ENCODE peak calls at places on chromosome 22, in four cellular contexts. One of them, this sample, is unnamed.

GRCh38 chr22:24977370-24978230 is 25.1 kb downstream of the KIAA1671 start:
- DNase-seq in non-pigmented ciliary epithelial cell: no peak
- DNase-seq in stimulated activated CD4-positive, alpha-beta T cell treated with anti-CD3 and anti-CD28 coated beads, Interleukin-1b, Interleukin-23, amount 100 ng/mL, for 4 hours: no peak
- DNase-seq in CD4-positive, CD25-positive, alpha-beta regulatory T cell: no peak
- DNase-seq in this sample: no peak

GRCh38 chr22:50280022-50280707 is 10.0 kb upstream of the MAPK11 start:
- DNase-seq in non-pigmented ciliary epithelial cell: no peak
- DNase-seq in stimulated activated CD4-positive, alpha-beta T cell treated with anti-CD3 and anti-CD28 coated beads, Interleukin-1b, Interleukin-23, amount 100 ng/mL, for 4 hours: no peak
- DNase-seq in CD4-positive, CD25-positive, alpha-beta regulatory T cell: no peak
- DNase-seq in this sample: no peak

GRCh38 chr22:28799125-28799833 is 1.1 kb downstream of the XBP1 start:
- DNase-seq in stimulated activated CD4-positive, alpha-beta T cell treated with anti-CD3 and anti-CD28 coated beads, Interleukin-1b, Interleukin-23, amount 100 ng/mL, for 4 hours: no peak
- DNase-seq in non-pigmented ciliary epithelial cell: peak
- DNase-seq in CD4-positive, CD25-positive, alpha-beta regulatory T cell: no peak
- DNase-seq in this sample: peak

GRCh38 chr22:24506802-24507438 is 11.8 kb downstream of the UPB1 start:
- DNase-seq in stimulated activated CD4-positive, alpha-beta T cell treated with anti-CD3 and anti-CD28 coated beads, Interleukin-1b, Interleukin-23, amount 100 ng/mL, for 4 hours: no peak
- DNase-seq in CD4-positive, CD25-positive, alpha-beta regulatory T cell: no peak
- DNase-seq in non-pigmented ciliary epithelial cell: no peak
- DNase-seq in this sample: no peak

GRCh38 chr22:31983911-31984661 is 39.8 kb downstream of the YWHAH start:
- DNase-seq in CD4-positive, CD25-positive, alpha-beta regulatory T cell: no peak
- DNase-seq in non-pigmented ciliary epithelial cell: no peak
- DNase-seq in stimulated activated CD4-positive, alpha-beta T cell treated with anti-CD3 and anti-CD28 coated beads, Interleukin-1b, Interleukin-23, amount 100 ng/mL, for 4 hours: no peak
- DNase-seq in this sample: no peak

GRCh38 chr22:50302041-50302541 is 5.4 kb downstream of the PLXNB2 start:
- DNase-seq in stimulated activated CD4-positive, alpha-beta T cell treated with anti-CD3 and anti-CD28 coated beads, Interleukin-1b, Interleukin-23, amount 100 ng/mL, for 4 hours: no peak
- DNase-seq in CD4-positive, CD25-positive, alpha-beta regulatory T cell: no peak
- DNase-seq in non-pigmented ciliary epithelial cell: no peak
- DNase-seq in this sample: no peak

GRCh38 chr22:20021196-20022181 is 579 bp downstream of the TANGO2 start:
- DNase-seq in non-pigmented ciliary epithelial cell: no peak
- DNase-seq in stimulated activated CD4-positive, alpha-beta T cell treated with anti-CD3 and anti-CD28 coated beads, Interleukin-1b, Interleukin-23, amount 100 ng/mL, for 4 hours: no peak
- DNase-seq in CD4-positive, CD25-positive, alpha-beta regulatory T cell: no peak
- DNase-seq in this sample: peak

GRCh38 chr22:50672041-50672440 is 582 bp upstream of the SHANK3 start:
- DNase-seq in CD4-positive, CD25-positive, alpha-beta regulatory T cell: no peak
- DNase-seq in stimulated activated CD4-positive, alpha-beta T cell treated with anti-CD3 and anti-CD28 coated beads, Interleukin-1b, Interleukin-23, amount 100 ng/mL, for 4 hours: no peak
- DNase-seq in non-pigmented ciliary epithelial cell: no peak
- DNase-seq in this sample: no peak

GRCh38 chr22:37248251-37248650 is 4.2 kb upstream of the RAC2 start:
- DNase-seq in stimulated activated CD4-positive, alpha-beta T cell treated with anti-CD3 and anti-CD28 coated beads, Interleukin-1b, Interleukin-23, amount 100 ng/mL, for 4 hours: no peak
- DNase-seq in non-pigmented ciliary epithelial cell: no peak
- DNase-seq in CD4-positive, CD25-positive, alpha-beta regulatory T cell: no peak
- DNase-seq in this sample: no peak